ENCODE peak calls at places on chromosomes 16 and 17, in seven cellular contexts. One of them, this sample, is unnamed.

GRCh38 chr16:1428511-1428910 is 2.4 kb upstream of the PERCC1 start:
- DNase-seq in heart left ventricle: peak; percentile 44
- DNase-seq in stromal cell of bone marrow: no peak
- DNase-seq in CD4-positive, alpha-beta T cell: peak; percentile 19
- DNase-seq in upper lobe of right lung: peak; percentile 67
- DNase-seq in NCI-H1694 treated with DMSO at 0.1 percent for 48 hours: no peak
- DNase-seq in RCC 7860: no peak
- DNase-seq in this sample: no peak

GRCh38 chr17:796609-797008 is 14.5 kb downstream of the MRM3 start:
- DNase-seq in heart left ventricle: no peak
- DNase-seq in stromal cell of bone marrow: no peak
- DNase-seq in CD4-positive, alpha-beta T cell: no peak
- DNase-seq in upper lobe of right lung: no peak
- DNase-seq in NCI-H1694 treated with DMSO at 0.1 percent for 48 hours: no peak
- DNase-seq in RCC 7860: no peak
- DNase-seq in this sample: no peak

GRCh38 chr17:746783-747629 is 5.1 kb downstream of the GEMIN4 start:
- DNase-seq in heart left ventricle: no peak
- DNase-seq in stromal cell of bone marrow: no peak
- DNase-seq in CD4-positive, alpha-beta T cell: no peak
- DNase-seq in upper lobe of right lung: no peak
- DNase-seq in NCI-H1694 treated with DMSO at 0.1 percent for 48 hours: no peak
- DNase-seq in RCC 7860: no peak
- DNase-seq in this sample: no peak

GRCh38 chr16:698911-699671 is 6.5 kb downstream of the FBXL16 start:
- DNase-seq in heart left ventricle: no peak
- DNase-seq in stromal cell of bone marrow: no peak
- DNase-seq in CD4-positive, alpha-beta T cell: no peak
- DNase-seq in upper lobe of right lung: no peak
- DNase-seq in NCI-H1694 treated with DMSO at 0.1 percent for 48 hours: no peak
- DNase-seq in RCC 7860: no peak
- DNase-seq in this sample: no peak

GRCh38 chr16:29848420-29849297 is 14.4 kb downstream of the CDIPT start:
- DNase-seq in heart left ventricle: peak; percentile 77
- DNase-seq in stromal cell of bone marrow: peak; percentile 28
- DNase-seq in CD4-positive, alpha-beta T cell: peak; percentile 84
- DNase-seq in upper lobe of right lung: peak; percentile 91
- DNase-seq in NCI-H1694 treated with DMSO at 0.1 percent for 48 hours: peak; percentile 45
- DNase-seq in RCC 7860: peak; percentile 26
- DNase-seq in this sample: peak; percentile 84

GRCh38 chr17:16007439-16007838 is 7.8 kb downstream of the TTC19 start:
- DNase-seq in heart left ventricle: no peak
- DNase-seq in stromal cell of bone marrow: no peak
- DNase-seq in CD4-positive, alpha-beta T cell: no peak
- DNase-seq in upper lobe of right lung: no peak
- DNase-seq in NCI-H1694 treated with DMSO at 0.1 percent for 48 hours: no peak
- DNase-seq in RCC 7860: no peak
- DNase-seq in this sample: no peak

GRCh38 chr17:20184977-20185619 is 175.9 kb downstream of the SPECC1 start:
- DNase-seq in heart left ventricle: no peak
- DNase-seq in stromal cell of bone marrow: no peak
- DNase-seq in CD4-positive, alpha-beta T cell: no peak
- DNase-seq in upper lobe of right lung: no peak
- DNase-seq in NCI-H1694 treated with DMSO at 0.1 percent for 48 hours: no peak
- DNase-seq in RCC 7860: no peak
- DNase-seq in this sample: no peak

GRCh38 chr16:69820926-69821541 is 58.9 kb downstream of the WWP2 start:
- DNase-seq in heart left ventricle: no peak
- DNase-seq in stromal cell of bone marrow: peak; percentile 63
- DNase-seq in CD4-positive, alpha-beta T cell: no peak
- DNase-seq in upper lobe of right lung: no peak
- DNase-seq in NCI-H1694 treated with DMSO at 0.1 percent for 48 hours: peak; percentile 88
- DNase-seq in RCC 7860: no peak
- DNase-seq in this sample: no peak

GRCh38 chr16:84478172-84478948 is 26.1 kb downstream of the MEAK7 start:
- DNase-seq in heart left ventricle: peak; percentile 8
- DNase-seq in stromal cell of bone marrow: peak; percentile 73
- DNase-seq in CD4-positive, alpha-beta T cell: no peak
- DNase-seq in upper lobe of right lung: peak; percentile 22
- DNase-seq in NCI-H1694 treated with DMSO at 0.1 percent for 48 hours: no peak
- DNase-seq in RCC 7860: peak; percentile 78
- DNase-seq in this sample: no peak

GRCh38 chr17:49995055-49995738 is at the start of gene DLX3:
- DNase-seq in heart left ventricle: peak; percentile 70
- DNase-seq in stromal cell of bone marrow: peak; percentile 75
- DNase-seq in CD4-positive, alpha-beta T cell: no peak
- DNase-seq in upper lobe of right lung: peak; percentile 89
- DNase-seq in NCI-H1694 treated with DMSO at 0.1 percent for 48 hours: peak; percentile 89
- DNase-seq in RCC 7860: no peak
- DNase-seq in this sample: peak; percentile 53

GRCh38 chr17:3510090-3510489 is 34.3 kb downstream of the ASPA start:
- DNase-seq in heart left ventricle: no peak
- DNase-seq in stromal cell of bone marrow: no peak
- DNase-seq in CD4-positive, alpha-beta T cell: no peak
- DNase-seq in upper lobe of right lung: no peak
- DNase-seq in NCI-H1694 treated with DMSO at 0.1 percent for 48 hours: no peak
- DNase-seq in RCC 7860: no peak
- DNase-seq in this sample: no peak

GRCh38 chr17:30000755-30001257 is 59.4 kb downstream of the EFCAB5 start:
- DNase-seq in heart left ventricle: no peak
- DNase-seq in stromal cell of bone marrow: no peak
- DNase-seq in CD4-positive, alpha-beta T cell: no peak
- DNase-seq in upper lobe of right lung: no peak
- DNase-seq in NCI-H1694 treated with DMSO at 0.1 percent for 48 hours: no peak
- DNase-seq in RCC 7860: no peak
- DNase-seq in this sample: no peak

GRCh38 chr17:16425202-16425601 is 9.8 kb downstream of the TRPV2 start:
- DNase-seq in heart left ventricle: no peak
- DNase-seq in stromal cell of bone marrow: no peak
- DNase-seq in CD4-positive, alpha-beta T cell: no peak
- DNase-seq in upper lobe of right lung: no peak
- DNase-seq in NCI-H1694 treated with DMSO at 0.1 percent for 48 hours: no peak
- DNase-seq in RCC 7860: no peak
- DNase-seq in this sample: no peak

GRCh38 chr17:61645898-61646297 is 54.9 kb upstream of the NACA2 start:
- DNase-seq in heart left ventricle: no peak
- DNase-seq in stromal cell of bone marrow: no peak
- DNase-seq in CD4-positive, alpha-beta T cell: no peak
- DNase-seq in upper lobe of right lung: no peak
- DNase-seq in NCI-H1694 treated with DMSO at 0.1 percent for 48 hours: no peak
- DNase-seq in RCC 7860: no peak
- DNase-seq in this sample: no peak

GRCh38 chr16:5768445-5768844 is 670.9 kb upstream of the EEF2KMT start:
- DNase-seq in heart left ventricle: no peak
- DNase-seq in stromal cell of bone marrow: no peak
- DNase-seq in CD4-positive, alpha-beta T cell: no peak
- DNase-seq in upper lobe of right lung: no peak
- DNase-seq in NCI-H1694 treated with DMSO at 0.1 percent for 48 hours: no peak
- DNase-seq in RCC 7860: no peak
- DNase-seq in this sample: no peak

GRCh38 chr16:75096730-75097129 is 19.9 kb downstream of the LDHD start:
- DNase-seq in heart left ventricle: no peak
- DNase-seq in stromal cell of bone marrow: peak; percentile 48
- DNase-seq in CD4-positive, alpha-beta T cell: no peak
- DNase-seq in upper lobe of right lung: peak; percentile 77
- DNase-seq in NCI-H1694 treated with DMSO at 0.1 percent for 48 hours: no peak
- DNase-seq in RCC 7860: no peak
- DNase-seq in this sample: no peak

GRCh38 chr17:83199500-83200201 is 120.2 kb downstream of the METRNL start:
- DNase-seq in heart left ventricle: peak; percentile 49
- DNase-seq in stromal cell of bone marrow: peak; percentile 61
- DNase-seq in CD4-positive, alpha-beta T cell: no peak
- DNase-seq in upper lobe of right lung: peak; percentile 86
- DNase-seq in NCI-H1694 treated with DMSO at 0.1 percent for 48 hours: no peak
- DNase-seq in RCC 7860: no peak
- DNase-seq in this sample: no peak

GRCh38 chr16:89096042-89096717 is 2.5 kb downstream of the ACSF3 start:
- DNase-seq in heart left ventricle: no peak
- DNase-seq in stromal cell of bone marrow: no peak
- DNase-seq in CD4-positive, alpha-beta T cell: no peak
- DNase-seq in upper lobe of right lung: no peak
- DNase-seq in NCI-H1694 treated with DMSO at 0.1 percent for 48 hours: no peak
- DNase-seq in RCC 7860: no peak
- DNase-seq in this sample: no peak

GRCh38 chr16:87834015-87834667 is 35.2 kb downstream of the SLC7A5 start:
- DNase-seq in heart left ventricle: no peak
- DNase-seq in stromal cell of bone marrow: no peak
- DNase-seq in CD4-positive, alpha-beta T cell: no peak
- DNase-seq in upper lobe of right lung: no peak
- DNase-seq in NCI-H1694 treated with DMSO at 0.1 percent for 48 hours: no peak
- DNase-seq in RCC 7860: no peak
- DNase-seq in this sample: no peak

GRCh38 chr16:3909791-3910583 is 29.5 kb upstream of the CREBBP start:
- DNase-seq in heart left ventricle: no peak
- DNase-seq in stromal cell of bone marrow: no peak
- DNase-seq in CD4-positive, alpha-beta T cell: no peak
- DNase-seq in upper lobe of right lung: peak; percentile 51
- DNase-seq in NCI-H1694 treated with DMSO at 0.1 percent for 48 hours: no peak
- DNase-seq in RCC 7860: no peak
- DNase-seq in this sample: peak; percentile 3

GRCh38 chr16:31331141-31331764 is 23.7 kb upstream of the ITGAX start:
- DNase-seq in heart left ventricle: no peak
- DNase-seq in stromal cell of bone marrow: no peak
- DNase-seq in CD4-positive, alpha-beta T cell: peak; percentile 16
- DNase-seq in upper lobe of right lung: no peak
- DNase-seq in NCI-H1694 treated with DMSO at 0.1 percent for 48 hours: no peak
- DNase-seq in RCC 7860: no peak
- DNase-seq in this sample: no peak

GRCh38 chr16:19265531-19265930 is 20.0 kb upstream of the CLEC19A start:
- DNase-seq in heart left ventricle: no peak
- DNase-seq in stromal cell of bone marrow: no peak
- DNase-seq in CD4-positive, alpha-beta T cell: no peak
- DNase-seq in upper lobe of right lung: no peak
- DNase-seq in NCI-H1694 treated with DMSO at 0.1 percent for 48 hours: no peak
- DNase-seq in RCC 7860: no peak
- DNase-seq in this sample: no peak

This sample was measured in ovary.